ENCODE peak calls at places on chromosomes 12 and 14, in ten cellular contexts. One of them, this sample, is unnamed.

GRCh38 chr14:36604757-36605505 is 22.5 kb upstream of the NKX2-8 start:
- DNase-seq in sigmoid colon: no peak
- DNase-seq in heart left ventricle: no peak
- DNase-seq in aorta: no peak
- DNase-seq in fibroblast of lung: peak; percentile 75
- DNase-seq in tibial artery: no peak
- DNase-seq in mesenchymal stem cell: peak; percentile 74
- DNase-seq in RWPE1: peak; percentile 76
- DNase-seq in uterus: no peak
- DNase-seq in esophagus squamous epithelium: no peak
- DNase-seq in this sample: no peak

GRCh38 chr12:1593232-1594044 is 943 bp downstream of the FBXL14 start:
- DNase-seq in mesenchymal stem cell: peak; percentile 47
- DNase-seq in heart left ventricle: peak; percentile 45
- DNase-seq in tibial artery: no peak
- DNase-seq in sigmoid colon: peak; percentile 78
- DNase-seq in uterus: peak; percentile 44
- DNase-seq in esophagus squamous epithelium: no peak
- DNase-seq in fibroblast of lung: no peak
- DNase-seq in aorta: peak; percentile 83
- DNase-seq in RWPE1: peak; percentile 20
- DNase-seq in this sample: peak; percentile 66

GRCh38 chr12:51846911-51847829 is 1.3 kb downstream of the FIGNL2 start:
- DNase-seq in esophagus squamous epithelium: no peak
- DNase-seq in sigmoid colon: no peak
- DNase-seq in tibial artery: no peak
- DNase-seq in fibroblast of lung: no peak
- DNase-seq in mesenchymal stem cell: peak; percentile 45
- DNase-seq in RWPE1: no peak
- DNase-seq in heart left ventricle: peak; percentile 60
- DNase-seq in aorta: peak; percentile 85
- DNase-seq in uterus: no peak
- DNase-seq in this sample: no peak

GRCh38 chr12:29415111-29415510 is 34.1 kb upstream of the ERGIC2 start:
- DNase-seq in mesenchymal stem cell: no peak
- DNase-seq in sigmoid colon: no peak
- DNase-seq in tibial artery: no peak
- DNase-seq in RWPE1: no peak
- DNase-seq in esophagus squamous epithelium: no peak
- DNase-seq in uterus: no peak
- DNase-seq in aorta: no peak
- DNase-seq in fibroblast of lung: no peak
- DNase-seq in heart left ventricle: no peak
- DNase-seq in this sample: no peak

GRCh38 chr12:55727643-55728184 is 1.1 kb downstream of the CD63 start:
- DNase-seq in tibial artery: peak; percentile 81
- DNase-seq in sigmoid colon: peak; percentile 89
- DNase-seq in RWPE1: no peak
- DNase-seq in mesenchymal stem cell: peak; percentile 55
- DNase-seq in aorta: peak; percentile 87
- DNase-seq in fibroblast of lung: peak; percentile 51
- DNase-seq in esophagus squamous epithelium: no peak
- DNase-seq in heart left ventricle: peak; percentile 66
- DNase-seq in uterus: peak; percentile 70
- DNase-seq in this sample: peak; percentile 77

GRCh38 chr14:49634547-49635334 is at the start of gene DNAAF2:
- DNase-seq in heart left ventricle: peak; percentile 45
- DNase-seq in uterus: peak; percentile 64
- DNase-seq in sigmoid colon: peak; percentile 80
- DNase-seq in aorta: peak; percentile 87
- DNase-seq in RWPE1: peak; percentile 63
- DNase-seq in esophagus squamous epithelium: peak; percentile 14
- DNase-seq in fibroblast of lung: peak; percentile 80
- DNase-seq in mesenchymal stem cell: peak; percentile 93
- DNase-seq in tibial artery: peak; percentile 60
- DNase-seq in this sample: peak; percentile 68

GRCh38 chr12:60230103-60230502 is 634.3 kb downstream of the SLC16A7 start:
- DNase-seq in tibial artery: no peak
- DNase-seq in fibroblast of lung: no peak
- DNase-seq in mesenchymal stem cell: no peak
- DNase-seq in esophagus squamous epithelium: no peak
- DNase-seq in heart left ventricle: no peak
- DNase-seq in sigmoid colon: no peak
- DNase-seq in uterus: no peak
- DNase-seq in aorta: no peak
- DNase-seq in RWPE1: no peak
- DNase-seq in this sample: no peak

GRCh38 chr14:93285048-93285447 is 47.8 kb downstream of the BTBD7 start:
- DNase-seq in mesenchymal stem cell: peak; percentile 63
- DNase-seq in aorta: no peak
- DNase-seq in fibroblast of lung: peak; percentile 25
- DNase-seq in uterus: no peak
- DNase-seq in RWPE1: no peak
- DNase-seq in heart left ventricle: no peak
- DNase-seq in sigmoid colon: no peak
- DNase-seq in esophagus squamous epithelium: no peak
- DNase-seq in tibial artery: no peak
- DNase-seq in this sample: no peak

GRCh38 chr12:85955127-85955526 is 81.0 kb downstream of the NTS start:
- DNase-seq in tibial artery: no peak
- DNase-seq in fibroblast of lung: peak; percentile 42
- DNase-seq in sigmoid colon: no peak
- DNase-seq in esophagus squamous epithelium: no peak
- DNase-seq in RWPE1: peak; percentile 14
- DNase-seq in uterus: no peak
- DNase-seq in aorta: no peak
- DNase-seq in heart left ventricle: no peak
- DNase-seq in mesenchymal stem cell: peak; percentile 5
- DNase-seq in this sample: no peak

GRCh38 chr14:96911499-96912130 is 114.4 kb downstream of the VRK1 start:
- DNase-seq in uterus: no peak
- DNase-seq in aorta: no peak
- DNase-seq in mesenchymal stem cell: no peak
- DNase-seq in RWPE1: no peak
- DNase-seq in tibial artery: no peak
- DNase-seq in sigmoid colon: no peak
- DNase-seq in fibroblast of lung: no peak
- DNase-seq in esophagus squamous epithelium: no peak
- DNase-seq in heart left ventricle: no peak
- DNase-seq in this sample: no peak

DNA sequence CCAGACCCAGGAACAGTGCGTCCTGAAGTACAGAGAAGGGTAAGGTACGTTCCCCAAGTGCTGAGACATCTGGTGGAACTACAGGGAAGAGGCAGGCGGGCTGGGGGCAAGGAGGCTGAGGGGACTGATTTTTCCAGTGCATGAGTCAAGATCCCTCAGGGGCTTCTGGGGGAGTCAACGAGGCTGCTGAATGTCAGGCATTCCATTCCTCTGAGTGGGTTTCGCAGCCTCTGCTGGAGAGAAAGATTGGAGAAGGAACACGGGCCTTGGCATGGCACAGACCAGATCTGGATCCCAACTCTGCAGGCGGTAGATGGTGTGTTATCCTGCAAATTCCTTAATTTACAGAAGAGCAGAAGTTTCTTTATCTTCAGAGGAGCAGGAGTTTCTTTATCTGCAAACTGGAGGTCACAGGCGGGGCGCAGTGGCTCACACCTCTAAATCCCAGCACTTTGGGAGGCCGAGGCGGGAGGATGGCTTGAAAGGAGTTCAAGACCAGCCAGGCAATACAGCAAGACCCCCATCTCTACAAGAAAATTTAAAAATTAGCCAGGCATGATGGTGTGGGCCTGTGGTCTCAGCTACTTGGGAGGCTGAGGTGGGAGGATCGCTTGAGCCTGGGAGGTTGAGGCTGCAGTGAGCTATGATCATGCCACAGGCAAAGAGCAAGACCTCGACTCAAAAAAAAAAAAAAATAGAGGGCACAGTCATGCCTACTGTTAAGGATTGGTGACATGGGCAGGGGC is 132.6 kb upstream of the MAP1LC3B2 start:
- DNase-seq in RWPE1: peak; percentile 93
- DNase-seq in sigmoid colon: peak; percentile 85
- DNase-seq in esophagus squamous epithelium: no peak
- DNase-seq in mesenchymal stem cell: peak; percentile 97
- DNase-seq in tibial artery: peak; percentile 79
- DNase-seq in aorta: peak; percentile 91
- DNase-seq in heart left ventricle: peak; percentile 57
- DNase-seq in uterus: peak; percentile 88
- DNase-seq in fibroblast of lung: peak; percentile 93
- DNase-seq in this sample: no peak
- H3K27ac ChIP-seq in RWPE1: peak overlapping the region; percentile 78
- H3K27ac ChIP-seq in sigmoid colon: peak overlapping the region; percentile 47
- H3K27ac ChIP-seq in esophagus squamous epithelium: peak overlapping the region; percentile 0
- H3K27ac ChIP-seq in mesenchymal stem cell: peak overlapping the region; percentile 94
- H3K27ac ChIP-seq in tibial artery: peak overlapping the region; percentile 38
- H3K27ac ChIP-seq in aorta: no peak overlapping the region
- H3K27ac ChIP-seq in heart left ventricle: no peak overlapping the region
- H3K27ac ChIP-seq in uterus: peak overlapping the region; percentile 72
- H3K27ac ChIP-seq in fibroblast of lung: no peak overlapping the region
- H3K27ac ChIP-seq in this sample: no peak overlapping the region

GRCh38 chr14:65336191-65336591 is 76.3 kb upstream of the FUT8 start:
- DNase-seq in sigmoid colon: no peak
- DNase-seq in aorta: no peak
- DNase-seq in fibroblast of lung: peak; percentile 41
- DNase-seq in mesenchymal stem cell: peak; percentile 86
- DNase-seq in uterus: no peak
- DNase-seq in RWPE1: no peak
- DNase-seq in tibial artery: no peak
- DNase-seq in esophagus squamous epithelium: no peak
- DNase-seq in heart left ventricle: no peak
- DNase-seq in this sample: no peak

GRCh38 chr14:65334765-65335411 is 77.6 kb upstream of the FUT8 start:
- DNase-seq in aorta: no peak
- DNase-seq in tibial artery: no peak
- DNase-seq in RWPE1: no peak
- DNase-seq in fibroblast of lung: no peak
- DNase-seq in sigmoid colon: no peak
- DNase-seq in uterus: no peak
- DNase-seq in heart left ventricle: no peak
- DNase-seq in mesenchymal stem cell: no peak
- DNase-seq in esophagus squamous epithelium: no peak
- DNase-seq in this sample: no peak

GRCh38 chr14:65335548-65335947 is 77.0 kb upstream of the FUT8 start:
- DNase-seq in aorta: no peak
- DNase-seq in mesenchymal stem cell: peak; percentile 34
- DNase-seq in sigmoid colon: no peak
- DNase-seq in heart left ventricle: no peak
- DNase-seq in uterus: no peak
- DNase-seq in RWPE1: no peak
- DNase-seq in esophagus squamous epithelium: no peak
- DNase-seq in fibroblast of lung: no peak
- DNase-seq in tibial artery: no peak
- DNase-seq in this sample: no peak

GRCh38 chr14:65332141-65332871 is 80.2 kb upstream of the FUT8 start:
- DNase-seq in uterus: no peak
- DNase-seq in sigmoid colon: no peak
- DNase-seq in esophagus squamous epithelium: no peak
- DNase-seq in mesenchymal stem cell: no peak
- DNase-seq in aorta: no peak
- DNase-seq in RWPE1: no peak
- DNase-seq in fibroblast of lung: no peak
- DNase-seq in heart left ventricle: no peak
- DNase-seq in tibial artery: no peak
- DNase-seq in this sample: no peak

GRCh38 chr14:65333926-65334687 is 78.4 kb upstream of the FUT8 start:
- DNase-seq in aorta: no peak
- DNase-seq in esophagus squamous epithelium: no peak
- DNase-seq in fibroblast of lung: peak; percentile 79
- DNase-seq in tibial artery: no peak
- DNase-seq in sigmoid colon: peak; percentile 70
- DNase-seq in mesenchymal stem cell: peak; percentile 65
- DNase-seq in RWPE1: no peak
- DNase-seq in uterus: peak; percentile 18
- DNase-seq in heart left ventricle: no peak
- DNase-seq in this sample: no peak
- H3K27ac ChIP-seq in aorta: no peak overlapping the region
- H3K27ac ChIP-seq in esophagus squamous epithelium: peak overlapping the region; percentile 50
- H3K27ac ChIP-seq in fibroblast of lung: peak overlapping the region; percentile 85
- H3K27ac ChIP-seq in tibial artery: no peak overlapping the region
- H3K27ac ChIP-seq in sigmoid colon: peak overlapping the region; percentile 38
- H3K27ac ChIP-seq in mesenchymal stem cell: no peak overlapping the region
- H3K27ac ChIP-seq in RWPE1: no peak overlapping the region
- H3K27ac ChIP-seq in uterus: peak overlapping the region; percentile 35
- H3K27ac ChIP-seq in heart left ventricle: no peak overlapping the region
- H3K27ac ChIP-seq in this sample: no peak overlapping the region

GRCh38 chr14:70601162-70601561 is 707 bp upstream of the MED6 start:
- DNase-seq in aorta: no peak
- DNase-seq in heart left ventricle: no peak
- DNase-seq in esophagus squamous epithelium: no peak
- DNase-seq in uterus: no peak
- DNase-seq in RWPE1: no peak
- DNase-seq in sigmoid colon: no peak
- DNase-seq in fibroblast of lung: peak; percentile 2
- DNase-seq in mesenchymal stem cell: peak; percentile 41
- DNase-seq in tibial artery: no peak
- DNase-seq in this sample: no peak
- H3K27ac ChIP-seq in aorta: no peak overlapping the region
- H3K27ac ChIP-seq in heart left ventricle: peak overlapping the region; percentile 79
- H3K27ac ChIP-seq in esophagus squamous epithelium: peak overlapping the region; percentile 69
- H3K27ac ChIP-seq in uterus: peak overlapping the region; percentile 52
- H3K27ac ChIP-seq in RWPE1: peak overlapping the region; percentile 70
- H3K27ac ChIP-seq in sigmoid colon: peak overlapping the region; percentile 79
- H3K27ac ChIP-seq in fibroblast of lung: no peak overlapping the region
- H3K27ac ChIP-seq in mesenchymal stem cell: peak overlapping the region; percentile 90
- H3K27ac ChIP-seq in tibial artery: peak overlapping the region; percentile 62
- H3K27ac ChIP-seq in this sample: no peak overlapping the region

GRCh38 chr14:103072595-103073366 is 11.2 kb upstream of the LBHD2 start:
- DNase-seq in tibial artery: no peak
- DNase-seq in RWPE1: peak; percentile 45
- DNase-seq in aorta: no peak
- DNase-seq in mesenchymal stem cell: no peak
- DNase-seq in fibroblast of lung: no peak
- DNase-seq in esophagus squamous epithelium: no peak
- DNase-seq in uterus: no peak
- DNase-seq in sigmoid colon: peak; percentile 59
- DNase-seq in heart left ventricle: peak; percentile 24
- DNase-seq in this sample: no peak

GRCh38 chr14:103070263-103070885 is 13.0 kb upstream of the CDC42BPB start:
- DNase-seq in fibroblast of lung: no peak
- DNase-seq in uterus: no peak
- DNase-seq in RWPE1: no peak
- DNase-seq in tibial artery: no peak
- DNase-seq in mesenchymal stem cell: no peak
- DNase-seq in esophagus squamous epithelium: no peak
- DNase-seq in sigmoid colon: no peak
- DNase-seq in aorta: no peak
- DNase-seq in heart left ventricle: no peak
- DNase-seq in this sample: no peak

GRCh38 chr14:103071544-103072251 is 12.3 kb upstream of the LBHD2 start:
- DNase-seq in esophagus squamous epithelium: no peak
- DNase-seq in aorta: no peak
- DNase-seq in tibial artery: no peak
- DNase-seq in fibroblast of lung: no peak
- DNase-seq in sigmoid colon: peak; percentile 57
- DNase-seq in heart left ventricle: peak; percentile 22
- DNase-seq in RWPE1: peak; percentile 45
- DNase-seq in uterus: no peak
- DNase-seq in mesenchymal stem cell: no peak
- DNase-seq in this sample: peak; percentile 64

GRCh38 chr14:103073367-103073875 is 10.6 kb upstream of the LBHD2 start:
- DNase-seq in RWPE1: no peak
- DNase-seq in sigmoid colon: peak; percentile 66
- DNase-seq in uterus: no peak
- DNase-seq in heart left ventricle: no peak
- DNase-seq in aorta: peak; percentile 76
- DNase-seq in mesenchymal stem cell: no peak
- DNase-seq in tibial artery: no peak
- DNase-seq in fibroblast of lung: no peak
- DNase-seq in esophagus squamous epithelium: no peak
- DNase-seq in this sample: no peak

GRCh38 chr14:103070971-103071542 is 13.0 kb upstream of the LBHD2 start:
- DNase-seq in tibial artery: no peak
- DNase-seq in aorta: no peak
- DNase-seq in esophagus squamous epithelium: no peak
- DNase-seq in mesenchymal stem cell: no peak
- DNase-seq in fibroblast of lung: no peak
- DNase-seq in RWPE1: no peak
- DNase-seq in heart left ventricle: peak; percentile 25
- DNase-seq in sigmoid colon: peak; percentile 64
- DNase-seq in uterus: no peak
- DNase-seq in this sample: peak; percentile 64
- H3K27ac ChIP-seq in tibial artery: no peak overlapping the region
- H3K27ac ChIP-seq in aorta: no peak overlapping the region
- H3K27ac ChIP-seq in esophagus squamous epithelium: peak overlapping the region; percentile 82
- H3K27ac ChIP-seq in mesenchymal stem cell: no peak overlapping the region
- H3K27ac ChIP-seq in fibroblast of lung: no peak overlapping the region
- H3K27ac ChIP-seq in RWPE1: peak overlapping the region; percentile 99
- H3K27ac ChIP-seq in heart left ventricle: no peak overlapping the region
- H3K27ac ChIP-seq in sigmoid colon: no peak overlapping the region
- H3K27ac ChIP-seq in uterus: no peak overlapping the region
- H3K27ac ChIP-seq in this sample: no peak overlapping the region